ENCODE peak calls at places on chromosomes 5 and 9, in five cellular contexts. One of them, this sample, is unnamed. For H3K4me1, the result is how much of the 10 kb centered on the place peaks cover.

GRCh38 chr9:76322810-76323209 is 71.4 kb downstream of the RFK start:
- DNase-seq in HepG2: no peak
- DNase-seq in cardiac muscle cell: no peak
- DNase-seq in heart left ventricle: no peak
- DNase-seq in A549: no peak
- DNase-seq in this sample: no peak

GRCh38 chr9:90002299-90003045 is 397.7 kb downstream of the GADD45G start:
- DNase-seq in HepG2: no peak
- DNase-seq in cardiac muscle cell: peak
- DNase-seq in heart left ventricle: no peak
- DNase-seq in A549: no peak
- DNase-seq in this sample: no peak

GRCh38 chr9:137880160-137880975 is 2.8 kb downstream of the CACNA1B start:
- DNase-seq in HepG2: no peak
- DNase-seq in cardiac muscle cell: no peak
- DNase-seq in heart left ventricle: no peak
- DNase-seq in A549: no peak
- DNase-seq in this sample: no peak

GRCh38 chr9:70411141-70411929 is 3.1 kb downstream of the KLF9 start:
- DNase-seq in HepG2: peak
- DNase-seq in cardiac muscle cell: peak
- DNase-seq in heart left ventricle: peak
- DNase-seq in A549: no peak
- DNase-seq in this sample: no peak

GRCh38 chr5:124262443-124262842 is 484.0 kb downstream of the ZNF608 start:
- DNase-seq in HepG2: no peak
- DNase-seq in cardiac muscle cell: no peak
- DNase-seq in heart left ventricle: no peak
- DNase-seq in A549: no peak
- DNase-seq in this sample: no peak

GRCh38 chr9:15132107-15132506 is 174.9 kb downstream of the TTC39B start:
- DNase-seq in HepG2: no peak
- DNase-seq in cardiac muscle cell: no peak
- DNase-seq in heart left ventricle: no peak
- DNase-seq in A549: no peak
- DNase-seq in this sample: no peak

GRCh38 chr5:111603446-111603827 is 91.1 kb upstream of the STARD4 start:
- DNase-seq in HepG2: no peak
- DNase-seq in cardiac muscle cell: peak
- DNase-seq in heart left ventricle: no peak
- DNase-seq in A549: no peak
- DNase-seq in this sample: no peak

GRCh38 chr5:10701567-10702039 is 59.4 kb downstream of the DAP start:
- DNase-seq in HepG2: peak
- DNase-seq in cardiac muscle cell: peak
- DNase-seq in heart left ventricle: no peak
- DNase-seq in A549: peak
- DNase-seq in this sample: no peak

GRCh38 chr5:155004138-155004744 is 9.3 kb upstream of the KIF4B start:
- DNase-seq in HepG2: peak
- DNase-seq in cardiac muscle cell: peak
- DNase-seq in heart left ventricle: no peak
- DNase-seq in A549: no peak
- DNase-seq in this sample: peak

GRCh38 chr9:87787735-87788134 is 61.8 kb downstream of the CTSL start:
- DNase-seq in HepG2: no peak
- DNase-seq in cardiac muscle cell: no peak
- DNase-seq in heart left ventricle: no peak
- DNase-seq in A549: peak
- DNase-seq in this sample: no peak

GRCh38 chr9:134459164-134459563 is 132.9 kb downstream of the RXRA start:
- DNase-seq in HepG2: no peak
- DNase-seq in cardiac muscle cell: no peak
- DNase-seq in heart left ventricle: peak
- DNase-seq in A549: no peak
- DNase-seq in this sample: no peak

GRCh38 chr9:92746567-92747458 is 17.8 kb downstream of the BICD2 start:
- DNase-seq in HepG2: peak
- DNase-seq in cardiac muscle cell: no peak
- DNase-seq in heart left ventricle: no peak
- DNase-seq in A549: no peak
- DNase-seq in this sample: no peak

GRCh38 chr9:76789850-76790249 is 25.6 kb downstream of the PCA3 start:
- DNase-seq in HepG2: no peak
- DNase-seq in cardiac muscle cell: no peak
- DNase-seq in heart left ventricle: no peak
- DNase-seq in A549: no peak
- DNase-seq in this sample: no peak

GRCh38 chr5:4330327-4330726 is 734.7 kb downstream of the IRX1 start:
- DNase-seq in HepG2: no peak
- DNase-seq in cardiac muscle cell: no peak
- DNase-seq in heart left ventricle: no peak
- DNase-seq in A549: no peak
- DNase-seq in this sample: no peak

GRCh38 chr5:1477341-1477740 is 32.1 kb upstream of the SLC6A3 start:
- DNase-seq in HepG2: no peak
- DNase-seq in cardiac muscle cell: no peak
- DNase-seq in heart left ventricle: peak
- DNase-seq in A549: no peak
- DNase-seq in this sample: no peak

GRCh38 chr9:14179449-14179848 is 134.5 kb downstream of the NFIB start:
- DNase-seq in HepG2: peak
- DNase-seq in cardiac muscle cell: no peak
- DNase-seq in heart left ventricle: no peak
- DNase-seq in A549: no peak
- DNase-seq in this sample: no peak

GRCh38 chr5:118548761-118549160 is 439.6 kb downstream of the DTWD2 start:
- DNase-seq in HepG2: peak
- DNase-seq in cardiac muscle cell: no peak
- DNase-seq in heart left ventricle: no peak
- DNase-seq in A549: no peak
- DNase-seq in this sample: peak

GRCh38 chr5:74356009-74356695 is 284.4 kb downstream of the ENC1 start:
- DNase-seq in HepG2: no peak
- DNase-seq in cardiac muscle cell: no peak
- DNase-seq in heart left ventricle: no peak
- DNase-seq in A549: no peak
- DNase-seq in this sample: no peak

GRCh38 chr5:180138214-180138975 is 66.8 kb upstream of the RNF130 start:
- DNase-seq in HepG2: no peak
- DNase-seq in cardiac muscle cell: no peak
- DNase-seq in heart left ventricle: no peak
- DNase-seq in A549: no peak
- DNase-seq in this sample: no peak

GRCh38 chr9:101758300-101758930 is 20.0 kb upstream of the GRIN3A start:
- DNase-seq in HepG2: no peak
- DNase-seq in cardiac muscle cell: no peak
- DNase-seq in heart left ventricle: no peak
- DNase-seq in A549: no peak
- DNase-seq in this sample: no peak

GRCh38 chr9:34551751-34552605 is 29.2 kb upstream of the ENHO start:
- DNase-seq in HepG2: no peak
- DNase-seq in cardiac muscle cell: no peak
- DNase-seq in heart left ventricle: no peak
- DNase-seq in A549: no peak
- DNase-seq in this sample: no peak

GRCh38 chr5:10656176-10656830 is 92.4 kb downstream of the ANKRD33B start:
- DNase-seq in HepG2: no peak
- DNase-seq in cardiac muscle cell: no peak
- DNase-seq in heart left ventricle: no peak
- DNase-seq in A549: no peak
- DNase-seq in this sample: peak

GRCh38 chr5:135441919-135442318 is 5.2 kb downstream of the DCANP1 start:
- DNase-seq in HepG2: no peak
- DNase-seq in cardiac muscle cell: no peak
- DNase-seq in heart left ventricle: peak
- DNase-seq in A549: no peak
- DNase-seq in this sample: no peak

GRCh38 chr5:36494756-36495637 is 111.4 kb upstream of the SLC1A3 start:
- DNase-seq in HepG2: no peak
- DNase-seq in cardiac muscle cell: no peak
- DNase-seq in heart left ventricle: no peak
- DNase-seq in A549: no peak
- DNase-seq in this sample: peak

GRCh38 chr5:61280205-61280604 is 51.9 kb upstream of the ZSWIM6 start:
- DNase-seq in HepG2: no peak
- DNase-seq in cardiac muscle cell: no peak
- DNase-seq in heart left ventricle: no peak
- DNase-seq in A549: no peak
- DNase-seq in this sample: peak

GRCh38 chr9:115615821-115616665 is 498.1 kb upstream of the TNC start:
- DNase-seq in HepG2: no peak
- DNase-seq in cardiac muscle cell: no peak
- DNase-seq in heart left ventricle: no peak
- DNase-seq in A549: peak
- DNase-seq in this sample: peak

GRCh38 chr9:137048655-137049543 is 2.9 kb upstream of the NPDC1 start:
- DNase-seq in HepG2: no peak
- DNase-seq in cardiac muscle cell: no peak
- DNase-seq in heart left ventricle: no peak
- DNase-seq in A549: no peak
- DNase-seq in this sample: no peak

GRCh38 chr5:132001647-132002561 is 9.6 kb downstream of the ACSL6 start:
- DNase-seq in HepG2: peak
- DNase-seq in cardiac muscle cell: peak
- DNase-seq in heart left ventricle: no peak
- DNase-seq in A549: no peak
- DNase-seq in this sample: no peak

GRCh38 chr9:18893051-18893450 is 140.0 kb downstream of the SAXO1 start:
- DNase-seq in HepG2: no peak
- DNase-seq in cardiac muscle cell: no peak
- DNase-seq in heart left ventricle: no peak
- DNase-seq in A549: no peak
- DNase-seq in this sample: peak

GRCh38 chr9:33748633-33749304 is 46.6 kb upstream of the PRSS3 start:
- DNase-seq in HepG2: no peak
- DNase-seq in cardiac muscle cell: no peak
- DNase-seq in heart left ventricle: no peak
- DNase-seq in A549: no peak
- DNase-seq in this sample: no peak

GRCh38 chr5:170493028-170493820 is 10.6 kb upstream of the KCNIP1 start:
- DNase-seq in HepG2: no peak
- DNase-seq in cardiac muscle cell: no peak
- DNase-seq in heart left ventricle: no peak
- DNase-seq in A549: no peak
- DNase-seq in this sample: no peak

DNA sequence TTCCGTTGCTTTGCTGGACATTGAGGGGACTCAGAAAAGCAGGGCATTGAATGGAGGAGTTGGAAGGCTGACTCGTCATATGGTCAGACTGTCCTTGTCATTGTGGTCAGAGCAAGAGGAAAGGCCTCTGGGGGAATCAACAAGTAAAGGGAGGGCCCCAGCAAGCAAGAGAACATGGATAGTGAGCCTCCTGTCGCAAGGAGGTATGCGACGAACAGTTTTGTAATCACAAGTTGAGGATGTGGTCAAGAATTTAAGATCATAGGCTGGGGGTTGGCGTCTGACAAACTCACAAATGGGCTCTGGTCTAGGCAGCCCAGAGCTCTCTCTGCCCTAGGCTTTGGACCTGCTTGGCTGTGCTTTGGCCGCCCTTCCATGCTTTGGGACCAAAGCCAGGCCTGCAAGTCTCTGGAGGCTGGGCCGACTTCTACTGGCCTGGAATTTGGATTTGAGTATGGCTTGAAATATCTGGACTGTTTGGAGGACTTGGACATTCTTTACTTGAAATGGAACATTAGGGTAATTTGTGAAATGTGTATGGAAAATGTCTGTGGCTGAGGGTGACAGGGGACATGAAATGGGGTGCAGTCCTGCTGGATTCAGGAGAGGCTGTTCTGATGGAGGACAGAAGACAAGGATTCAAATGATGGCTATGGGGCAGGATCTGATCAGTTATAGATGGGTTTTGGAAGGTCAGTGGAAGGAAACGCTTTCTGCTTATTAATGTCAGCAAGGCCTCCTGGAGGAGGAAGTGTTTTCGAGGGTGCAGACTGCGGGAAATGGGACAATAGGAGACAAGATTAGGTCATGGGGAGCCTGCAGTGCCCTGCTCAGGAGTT is 19.2 kb upstream of the NDST1 start:
- DNase-seq in HepG2: no peak
- DNase-seq in cardiac muscle cell: no peak
- DNase-seq in heart left ventricle: peak
- DNase-seq in A549: no peak
- DNase-seq in this sample: no peak
- H3K4me1 ChIP-seq in HepG2: half or more
- H3K4me1 ChIP-seq in cardiac muscle cell: under half
- H3K4me1 ChIP-seq in heart left ventricle: half or more
- H3K4me1 ChIP-seq in A549: half or more
- H3K4me1 ChIP-seq in this sample: under half

GRCh38 chr9:124014355-124015026 is 2.9 kb downstream of the LHX2 start:
- DNase-seq in HepG2: no peak
- DNase-seq in cardiac muscle cell: no peak
- DNase-seq in heart left ventricle: no peak
- DNase-seq in A549: no peak
- DNase-seq in this sample: no peak
- H3K4me1 ChIP-seq in HepG2: under half
- H3K4me1 ChIP-seq in cardiac muscle cell: under half
- H3K4me1 ChIP-seq in heart left ventricle: half or more
- H3K4me1 ChIP-seq in A549: under half
- H3K4me1 ChIP-seq in this sample: under half

DNA sequence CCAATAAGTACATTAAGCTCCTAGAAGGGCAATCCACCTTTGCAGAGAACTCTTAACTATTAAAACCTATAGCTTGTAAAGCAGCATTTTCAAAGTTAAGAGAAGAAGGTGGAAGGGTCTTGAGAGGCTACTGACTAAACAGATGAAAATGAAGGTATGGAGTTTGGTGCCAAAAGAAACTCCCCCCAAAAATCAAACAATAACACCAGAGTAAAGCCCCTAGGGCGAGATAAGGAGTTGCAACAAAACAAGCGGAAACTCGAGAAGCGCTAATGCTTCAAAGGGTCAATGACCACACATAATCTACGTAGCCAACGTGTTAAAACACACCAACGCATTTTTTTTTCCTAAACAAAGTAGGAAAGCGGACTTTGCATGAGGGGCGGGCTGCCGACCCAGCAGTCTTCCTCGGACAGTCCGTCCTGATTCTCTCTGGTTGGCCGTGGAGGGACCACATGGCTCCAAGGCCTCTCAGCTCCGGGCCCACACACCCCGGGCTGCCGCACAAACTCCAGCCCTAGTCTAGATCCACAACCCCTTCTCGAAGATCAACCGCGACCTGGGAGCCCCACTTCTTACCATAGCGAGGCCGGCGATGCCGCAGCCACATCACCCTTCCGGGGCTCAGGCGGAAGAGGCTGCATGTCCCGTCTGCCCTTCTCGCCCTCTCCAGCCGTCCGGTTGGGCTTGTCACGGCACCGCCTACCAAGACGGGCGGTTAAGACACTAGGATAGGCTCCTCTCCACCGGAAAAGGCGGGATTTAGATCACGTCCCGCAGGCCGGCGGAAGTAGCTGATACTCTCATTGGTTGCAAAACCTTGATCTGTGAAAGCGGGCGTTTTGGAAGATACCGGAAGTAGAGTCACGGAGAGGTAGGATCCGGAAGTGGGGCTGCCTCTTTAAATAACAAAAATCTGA is at the start of the genes TMEM167A and XRCC4:
- DNase-seq in HepG2: peak
- DNase-seq in cardiac muscle cell: peak
- DNase-seq in heart left ventricle: peak
- DNase-seq in A549: peak
- DNase-seq in this sample: peak
- H3K4me1 ChIP-seq in HepG2: under half
- H3K4me1 ChIP-seq in cardiac muscle cell: under half
- H3K4me1 ChIP-seq in heart left ventricle: half or more
- H3K4me1 ChIP-seq in A549: under half
- H3K4me1 ChIP-seq in this sample: under half

GRCh38 chr9:129493714-129494047 is 127.2 kb downstream of the C9orf50 start:
- DNase-seq in HepG2: no peak
- DNase-seq in cardiac muscle cell: no peak
- DNase-seq in heart left ventricle: no peak
- DNase-seq in A549: no peak
- DNase-seq in this sample: no peak
- H3K4me1 ChIP-seq in HepG2: half or more
- H3K4me1 ChIP-seq in cardiac muscle cell: under half
- H3K4me1 ChIP-seq in heart left ventricle: half or more
- H3K4me1 ChIP-seq in A549: half or more
- H3K4me1 ChIP-seq in this sample: under half